ENCODE peak calls at places on chromosomes 5 and 9, in ten cellular contexts. One of them, this sample, is unnamed.

GRCh38 chr5:76199321-76200318 is 116.4 kb downstream of the SV2C start:
- DNase-seq in uterus: no peak
- DNase-seq in psoas muscle: no peak
- DNase-seq in endothelial cell: peak
- DNase-seq in CD4-positive, alpha-beta T cell: no peak
- DNase-seq in SK-N-SH: peak
- DNase-seq in cardiac muscle cell: no peak
- DNase-seq in fibroblast of mammary gland: no peak
- DNase-seq in WTC11: no peak
- DNase-seq in fibroblast of villous mesenchyme: no peak
- DNase-seq in this sample: no peak

GRCh38 chr5:36156619-36157018 is 4.7 kb downstream of the SKP2 start:
- DNase-seq in uterus: no peak
- DNase-seq in psoas muscle: no peak
- DNase-seq in endothelial cell: no peak
- DNase-seq in CD4-positive, alpha-beta T cell: no peak
- DNase-seq in SK-N-SH: no peak
- DNase-seq in cardiac muscle cell: peak
- DNase-seq in fibroblast of mammary gland: no peak
- DNase-seq in WTC11: no peak
- DNase-seq in fibroblast of villous mesenchyme: peak
- DNase-seq in this sample: no peak

GRCh38 chr5:63247651-63248050 is 669.0 kb downstream of the LRRC70 start:
- DNase-seq in uterus: no peak
- DNase-seq in psoas muscle: no peak
- DNase-seq in endothelial cell: no peak
- DNase-seq in CD4-positive, alpha-beta T cell: no peak
- DNase-seq in SK-N-SH: no peak
- DNase-seq in cardiac muscle cell: no peak
- DNase-seq in fibroblast of mammary gland: peak
- DNase-seq in WTC11: no peak
- DNase-seq in fibroblast of villous mesenchyme: peak
- DNase-seq in this sample: no peak

GRCh38 chr9:138048184-138048583 is 170.6 kb downstream of the CACNA1B start:
- DNase-seq in uterus: no peak
- DNase-seq in psoas muscle: no peak
- DNase-seq in endothelial cell: no peak
- DNase-seq in CD4-positive, alpha-beta T cell: no peak
- DNase-seq in SK-N-SH: peak
- DNase-seq in cardiac muscle cell: no peak
- DNase-seq in fibroblast of mammary gland: no peak
- DNase-seq in WTC11: no peak
- DNase-seq in fibroblast of villous mesenchyme: no peak
- DNase-seq in this sample: no peak

GRCh38 chr5:126965061-126965475 is 65.3 kb downstream of the MARCHF3 start:
- DNase-seq in uterus: no peak
- DNase-seq in psoas muscle: no peak
- DNase-seq in endothelial cell: no peak
- DNase-seq in CD4-positive, alpha-beta T cell: no peak
- DNase-seq in SK-N-SH: no peak
- DNase-seq in cardiac muscle cell: no peak
- DNase-seq in fibroblast of mammary gland: peak
- DNase-seq in WTC11: no peak
- DNase-seq in fibroblast of villous mesenchyme: peak
- DNase-seq in this sample: no peak

GRCh38 chr9:35758475-35759050 is 4.5 kb upstream of the MSMP start:
- DNase-seq in uterus: no peak
- DNase-seq in psoas muscle: no peak
- DNase-seq in endothelial cell: no peak
- DNase-seq in CD4-positive, alpha-beta T cell: no peak
- DNase-seq in SK-N-SH: no peak
- DNase-seq in cardiac muscle cell: no peak
- DNase-seq in fibroblast of mammary gland: peak
- DNase-seq in WTC11: no peak
- DNase-seq in fibroblast of villous mesenchyme: no peak
- DNase-seq in this sample: no peak

GRCh38 chr5:154791535-154791934 is 36.4 kb downstream of the LARP1 start:
- DNase-seq in uterus: no peak
- DNase-seq in psoas muscle: no peak
- DNase-seq in endothelial cell: no peak
- DNase-seq in CD4-positive, alpha-beta T cell: no peak
- DNase-seq in SK-N-SH: no peak
- DNase-seq in cardiac muscle cell: no peak
- DNase-seq in fibroblast of mammary gland: no peak
- DNase-seq in WTC11: no peak
- DNase-seq in fibroblast of villous mesenchyme: no peak
- DNase-seq in this sample: no peak

GRCh38 chr5:139982157-139982974 is 60.7 kb downstream of the NRG2 start:
- DNase-seq in uterus: no peak
- DNase-seq in psoas muscle: no peak
- DNase-seq in endothelial cell: no peak
- DNase-seq in CD4-positive, alpha-beta T cell: no peak
- DNase-seq in SK-N-SH: peak
- DNase-seq in cardiac muscle cell: peak
- DNase-seq in fibroblast of mammary gland: peak
- DNase-seq in WTC11: no peak
- DNase-seq in fibroblast of villous mesenchyme: peak
- DNase-seq in this sample: no peak

GRCh38 chr5:25056846-25057245 is 412.1 kb upstream of the CDH10 start:
- DNase-seq in uterus: no peak
- DNase-seq in psoas muscle: no peak
- DNase-seq in endothelial cell: no peak
- DNase-seq in CD4-positive, alpha-beta T cell: no peak
- DNase-seq in SK-N-SH: no peak
- DNase-seq in cardiac muscle cell: peak
- DNase-seq in fibroblast of mammary gland: no peak
- DNase-seq in WTC11: no peak
- DNase-seq in fibroblast of villous mesenchyme: no peak
- DNase-seq in this sample: no peak

DNA sequence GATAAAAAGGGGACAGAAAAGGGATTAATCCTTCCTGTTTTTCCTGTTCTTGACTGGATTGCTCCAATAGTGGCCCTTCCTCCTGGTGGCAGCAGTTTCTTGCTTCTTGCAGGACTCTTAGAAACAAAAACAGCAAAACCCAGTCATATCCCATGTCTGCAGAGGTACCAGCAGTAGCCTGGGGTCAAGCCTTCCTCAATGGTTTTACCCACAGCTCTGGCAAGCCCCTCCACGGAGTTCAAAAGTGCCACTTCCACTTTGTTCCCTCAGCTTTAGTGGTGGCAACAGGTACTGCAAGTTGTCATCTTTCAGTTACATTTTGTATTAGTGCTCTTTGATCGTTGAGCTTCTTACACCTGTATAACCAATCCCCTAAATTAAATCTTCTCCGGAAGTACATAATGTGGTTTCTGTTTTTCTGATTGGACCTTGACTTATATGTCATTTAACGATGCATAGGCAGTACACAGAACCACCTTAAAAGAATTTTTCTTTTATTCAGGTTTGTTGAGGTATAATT is 8.7 kb upstream of the RANBP6 start:
- DNase-seq in uterus: no peak
- DNase-seq in psoas muscle: no peak
- DNase-seq in endothelial cell: peak
- DNase-seq in CD4-positive, alpha-beta T cell: no peak
- DNase-seq in SK-N-SH: peak
- DNase-seq in cardiac muscle cell: peak
- DNase-seq in fibroblast of mammary gland: no peak
- DNase-seq in WTC11: no peak
- DNase-seq in fibroblast of villous mesenchyme: peak
- DNase-seq in this sample: peak
- TF ChIP-seq CTCF in uterus: peak
- TF ChIP-seq CTCF in psoas muscle: peak
- TF ChIP-seq CTCF in endothelial cell: peak
- TF ChIP-seq CTCF in CD4-positive, alpha-beta T cell: peak
- TF ChIP-seq CTCF in SK-N-SH: peak
- TF ChIP-seq CTCF in cardiac muscle cell: peak
- TF ChIP-seq CTCF in fibroblast of mammary gland: peak
- TF ChIP-seq CTCF in WTC11: peak
- TF ChIP-seq CTCF in fibroblast of villous mesenchyme: peak
- TF ChIP-seq CTCF in this sample: no peak

DNA sequence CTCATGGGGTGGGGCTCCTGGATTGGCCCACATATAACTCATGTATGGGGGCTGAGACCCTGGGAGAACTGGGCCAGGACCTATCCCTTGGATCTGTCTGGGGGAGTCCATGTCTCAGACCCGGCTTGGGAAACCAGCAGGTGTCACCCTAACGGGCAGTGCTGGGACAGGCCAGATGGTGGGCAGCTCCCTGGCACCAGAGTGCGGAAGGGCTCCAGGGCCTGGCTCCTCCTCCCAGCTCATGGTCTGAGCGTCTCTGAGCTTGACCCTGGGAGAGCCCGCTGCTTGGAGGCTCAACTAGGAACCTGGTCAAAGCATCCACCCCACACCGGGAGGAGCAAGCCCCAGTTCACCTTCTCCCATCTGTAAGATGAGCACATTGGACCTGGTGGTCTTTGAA is 15.5 kb upstream of the NCS1 start:
- DNase-seq in uterus: no peak
- DNase-seq in psoas muscle: peak
- DNase-seq in endothelial cell: no peak
- DNase-seq in CD4-positive, alpha-beta T cell: no peak
- DNase-seq in SK-N-SH: peak
- DNase-seq in cardiac muscle cell: no peak
- DNase-seq in fibroblast of mammary gland: no peak
- DNase-seq in WTC11: no peak
- DNase-seq in fibroblast of villous mesenchyme: no peak
- DNase-seq in this sample: no peak
- TF ChIP-seq CTCF in uterus: no peak
- TF ChIP-seq CTCF in psoas muscle: no peak
- TF ChIP-seq CTCF in endothelial cell: no peak
- TF ChIP-seq CTCF in CD4-positive, alpha-beta T cell: no peak
- TF ChIP-seq CTCF in SK-N-SH: peak
- TF ChIP-seq CTCF in cardiac muscle cell: no peak
- TF ChIP-seq CTCF in fibroblast of mammary gland: no peak
- TF ChIP-seq CTCF in WTC11: no peak
- TF ChIP-seq CTCF in fibroblast of villous mesenchyme: peak
- TF ChIP-seq CTCF in this sample: no peak

DNA sequence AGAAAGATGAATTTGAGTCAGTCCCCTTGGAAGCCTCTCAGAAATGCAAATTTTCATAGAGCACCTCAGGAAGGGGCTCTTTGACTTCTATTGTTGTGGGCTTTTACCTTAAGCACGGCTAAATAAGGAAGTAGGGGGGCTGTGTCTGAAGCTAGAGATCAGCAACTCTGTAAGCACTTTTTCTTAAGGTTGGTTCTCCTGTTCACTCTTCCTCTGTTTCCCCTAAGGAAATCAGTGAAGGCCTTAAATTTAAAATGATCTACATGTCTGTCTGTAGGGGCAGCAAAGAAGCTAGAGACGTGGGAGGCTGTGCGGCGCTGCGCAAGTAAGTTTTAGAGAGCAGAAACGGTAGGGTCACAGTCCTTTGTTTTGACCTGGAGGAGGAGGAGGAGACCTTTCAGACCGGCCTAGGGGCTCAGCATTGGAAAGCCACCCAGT is 1.2 kb upstream of the CDC14B start:
- DNase-seq in uterus: no peak
- DNase-seq in psoas muscle: no peak
- DNase-seq in endothelial cell: peak
- DNase-seq in CD4-positive, alpha-beta T cell: no peak
- DNase-seq in SK-N-SH: no peak
- DNase-seq in cardiac muscle cell: peak
- DNase-seq in fibroblast of mammary gland: no peak
- DNase-seq in WTC11: peak
- DNase-seq in fibroblast of villous mesenchyme: no peak
- DNase-seq in this sample: no peak
- TF ChIP-seq CTCF in uterus: no peak
- TF ChIP-seq CTCF in psoas muscle: no peak
- TF ChIP-seq CTCF in endothelial cell: no peak
- TF ChIP-seq CTCF in CD4-positive, alpha-beta T cell: no peak
- TF ChIP-seq CTCF in SK-N-SH: no peak
- TF ChIP-seq CTCF in cardiac muscle cell: peak
- TF ChIP-seq CTCF in fibroblast of mammary gland: no peak
- TF ChIP-seq CTCF in WTC11: no peak
- TF ChIP-seq CTCF in fibroblast of villous mesenchyme: no peak
- TF ChIP-seq CTCF in this sample: no peak

GRCh38 chr9:104121022-104121421 is 26.9 kb downstream of the SMC2 start:
- DNase-seq in uterus: no peak
- DNase-seq in psoas muscle: no peak
- DNase-seq in endothelial cell: no peak
- DNase-seq in CD4-positive, alpha-beta T cell: no peak
- DNase-seq in SK-N-SH: no peak
- DNase-seq in cardiac muscle cell: no peak
- DNase-seq in fibroblast of mammary gland: no peak
- DNase-seq in WTC11: peak
- DNase-seq in fibroblast of villous mesenchyme: no peak
- DNase-seq in this sample: no peak
- TF ChIP-seq CTCF in uterus: no peak
- TF ChIP-seq CTCF in psoas muscle: no peak
- TF ChIP-seq CTCF in endothelial cell: peak
- TF ChIP-seq CTCF in CD4-positive, alpha-beta T cell: no peak
- TF ChIP-seq CTCF in SK-N-SH: no peak
- TF ChIP-seq CTCF in cardiac muscle cell: no peak
- TF ChIP-seq CTCF in fibroblast of mammary gland: no peak
- TF ChIP-seq CTCF in WTC11: no peak
- TF ChIP-seq CTCF in fibroblast of villous mesenchyme: no peak
- TF ChIP-seq CTCF in this sample: no peak